ENCODE peak calls at places on chromosomes 5 and 9, in eight cellular contexts. I is NT2/D1; C is CD8-positive, alpha-beta memory T cell; A is HCT116; Q is fibroblast of lung; F is endodermal cell; H is stomach; S is ovary. E is an unnamed sample. For H3K27me3 and H3K36me3, the result is how much of the 10 kb centered on the place peaks cover.

GRCh38 chr9:36110434-36110833 is 26.1 kb upstream of the GLIPR2 start:
- DNase-seq in F (no peak), Q (no peak), S (no peak), A (no peak), H (no peak), I (no peak), C (no peak), E (no peak)

GRCh38 chr9:21853414-21853813 is 51.0 kb downstream of the MTAP start:
- DNase-seq in I (no peak), A (no peak), Q (no peak), S (no peak), H (peak), C (no peak), F (no peak), E (no peak)

GRCh38 chr9:110427497-110428104 is 89.9 kb upstream of the TXNDC8 start:
- DNase-seq in A (peak), Q (peak), S (no peak), I (peak), F (peak), C (no peak), H (peak), E (peak)

GRCh38 chr5:138065102-138065501 is 18.7 kb upstream of the WNT8A start:
- DNase-seq in F (peak), C (no peak), S (no peak), H (no peak), Q (no peak), I (no peak), A (no peak), E (peak)

GRCh38 chr5:38697013-38697412 is 140.6 kb upstream of the LIFR start:
- DNase-seq in S (no peak), A (no peak), Q (peak), F (no peak), H (no peak), C (no peak), I (no peak), E (no peak)

GRCh38 chr9:95626885-95627558 is 110.3 kb upstream of the PTCH1 start:
- DNase-seq in H (no peak), F (no peak), Q (no peak), C (no peak), S (no peak), A (no peak), I (no peak), E (no peak)

GRCh38 chr5:67773439-67773988 is 442.0 kb upstream of the PIK3R1 start:
- DNase-seq in F (no peak), Q (peak), I (no peak), H (no peak), A (peak), S (no peak), C (no peak), E (peak)

GRCh38 chr9:125418404-125418803 is 156.8 kb downstream of the GAPVD1 start:
- DNase-seq in C (no peak), A (no peak), S (no peak), I (no peak), Q (peak), H (no peak), F (no peak), E (no peak)

GRCh38 chr9:134655591-134656333 is 14.2 kb downstream of the COL5A1 start:
- DNase-seq in H (no peak), C (no peak), F (peak), A (no peak), Q (no peak), S (peak), I (no peak), E (peak)

GRCh38 chr5:139711852-139712171 is 63.7 kb downstream of the CXXC5 start:
- DNase-seq in I (no peak), S (no peak), Q (no peak), H (no peak), F (peak), A (no peak), C (no peak), E (peak)

GRCh38 chr5:138542120-138542955 is 698 bp downstream of the ETF1 start:
- DNase-seq in I (no peak), A (no peak), F (peak), H (peak), Q (peak), C (peak), S (no peak), E (peak)

GRCh38 chr5:155794801-155795200 is 532.2 kb upstream of the SGCD start:
- DNase-seq in S (no peak), H (no peak), Q (peak), I (no peak), C (no peak), F (no peak), A (peak), E (no peak)

GRCh38 chr9:129726322-129727160 is 26.3 kb downstream of the PTGES start:
- DNase-seq in Q (peak), A (peak), I (peak), S (peak), H (peak), C (peak), F (peak), E (peak)

GRCh38 chr5:143314664-143315063 is 88.8 kb downstream of the NR3C1 start:
- DNase-seq in Q (peak), A (no peak), S (no peak), I (no peak), C (no peak), F (no peak), H (no peak), E (no peak)

GRCh38 chr9:121085661-121086060 is 10.9 kb downstream of the CNTRL start:
- DNase-seq in A (no peak), I (no peak), S (no peak), Q (peak), H (no peak), C (no peak), F (no peak), E (no peak)

GRCh38 chr5:36998578-36998977 is 122.0 kb downstream of the NIPBL start:
- DNase-seq in C (no peak), I (no peak), H (no peak), F (no peak), S (no peak), Q (no peak), A (no peak), E (no peak)

GRCh38 chr5:179489015-179489414 is 61.3 kb upstream of the RUFY1 start:
- DNase-seq in C (no peak), A (no peak), F (no peak), H (no peak), Q (no peak), S (no peak), I (no peak), E (peak)

GRCh38 chr9:134057311-134057665 is 10.5 kb downstream of the BRD3 start:
- DNase-seq in F (peak), Q (no peak), H (no peak), I (no peak), C (no peak), A (no peak), S (peak), E (no peak)

GRCh38 chr5:176383248-176383905 is 5.0 kb downstream of the NOP16 start:
- DNase-seq in H (no peak), S (peak), F (no peak), Q (no peak), I (no peak), C (no peak), A (no peak), E (no peak)

GRCh38 chr5:57693488-57694305 is 211.1 kb upstream of the ACTBL2 start:
- DNase-seq in H (no peak), S (no peak), Q (no peak), I (no peak), F (no peak), A (no peak), C (no peak), E (no peak)

GRCh38 chr5:111582962-111583669 is 70.8 kb upstream of the STARD4 start:
- DNase-seq in A (no peak), F (no peak), C (no peak), I (no peak), Q (peak), S (no peak), H (no peak), E (no peak)

GRCh38 chr9:130042406-130042930 is 521 bp downstream of the FNBP1 start:
- DNase-seq in A (no peak), C (peak), I (no peak), H (peak), Q (peak), F (no peak), S (peak), E (peak)

GRCh38 chr9:127884427-127884911 is 7.0 kb upstream of the AK1 start:
- DNase-seq in F (peak), Q (no peak), A (no peak), C (no peak), H (peak), S (peak), I (no peak), E (peak)

GRCh38 chr5:158819840-158820620 is 279.7 kb downstream of the EBF1 start:
- DNase-seq in I (no peak), S (no peak), A (no peak), Q (peak), H (no peak), C (no peak), F (no peak), E (no peak)

GRCh38 chr9:88198346-88198807 is 60.1 kb upstream of the SPATA31C2 start:
- DNase-seq in A (no peak), I (no peak), H (no peak), Q (peak), F (no peak), S (no peak), C (no peak), E (no peak)

GRCh38 chr5:137731201-137731600 is 4.7 kb downstream of the KLHL3 start:
- DNase-seq in A (no peak), Q (no peak), I (no peak), H (no peak), C (no peak), F (no peak), S (no peak), E (no peak)

GRCh38 chr9:107638922-107639321 is 149.4 kb upstream of the KLF4 start:
- DNase-seq in F (no peak), Q (peak), S (peak), I (no peak), H (peak), A (no peak), C (no peak), E (no peak)

GRCh38 chr5:149002761-149003689 is 59.8 kb downstream of the SH3TC2 start:
- DNase-seq in A (no peak), H (no peak), C (no peak), F (no peak), I (no peak), Q (peak), S (no peak), E (no peak)

GRCh38 chr5:128213340-128213739 is 129.8 kb downstream of the SLC12A2 start:
- DNase-seq in A (peak), H (peak), Q (peak), C (no peak), S (no peak), F (peak), I (peak), E (peak)

GRCh38 chr5:172274951-172275753 is 8.4 kb downstream of the UBTD2 start:
- DNase-seq in S (no peak), Q (no peak), H (no peak), C (peak), I (no peak), F (no peak), A (no peak), E (no peak)

GRCh38 chr9:137749511-137749910 is 128.1 kb upstream of the CACNA1B start:
- DNase-seq in Q (no peak), C (no peak), H (no peak), F (no peak), I (no peak), S (no peak), A (no peak), E (no peak)

GRCh38 chr5:97133106-97133505 is 9.3 kb downstream of the LIX1 start:
- DNase-seq in H (no peak), Q (peak), I (no peak), S (no peak), A (no peak), F (no peak), C (no peak), E (no peak)

GRCh38 chr9:21491742-21492141 is 9.6 kb upstream of the IFNE start:
- DNase-seq in I (no peak), C (no peak), H (no peak), Q (no peak), A (no peak), F (no peak), S (no peak), E (no peak)

GRCh38 chr5:125835293-125836172 is 587.7 kb upstream of the GRAMD2B start:
- DNase-seq in Q (peak), H (peak), A (peak), I (peak), F (peak), C (no peak), S (peak), E (peak)

GRCh38 chr9:15135167-15135792 is 171.7 kb downstream of the TTC39B start:
- DNase-seq in S (peak), H (peak), I (peak), C (peak), A (peak), F (peak), Q (peak), E (peak)

GRCh38 chr5:149404746-149405549 is 25.9 kb upstream of the IL17B start:
- DNase-seq in I (no peak), C (no peak), F (peak), A (no peak), H (no peak), Q (peak), S (peak), E (no peak)

GRCh38 chr9:38160613-38161215 is 91.7 kb upstream of the SHB start:
- DNase-seq in S (peak), A (peak), Q (peak), H (peak), F (peak), C (peak), I (peak), E (peak)

GRCh38 chr9:38484076-38484637 is 59.9 kb upstream of the IGFBPL1 start:
- DNase-seq in C (no peak), A (no peak), H (no peak), I (no peak), S (no peak), F (no peak), Q (no peak), E (peak)

GRCh38 chr5:145996135-145996534 is 59.8 kb downstream of the SH3RF2 start:
- DNase-seq in Q (peak), C (no peak), I (no peak), S (no peak), F (no peak), A (no peak), H (no peak), E (no peak)

DNA sequence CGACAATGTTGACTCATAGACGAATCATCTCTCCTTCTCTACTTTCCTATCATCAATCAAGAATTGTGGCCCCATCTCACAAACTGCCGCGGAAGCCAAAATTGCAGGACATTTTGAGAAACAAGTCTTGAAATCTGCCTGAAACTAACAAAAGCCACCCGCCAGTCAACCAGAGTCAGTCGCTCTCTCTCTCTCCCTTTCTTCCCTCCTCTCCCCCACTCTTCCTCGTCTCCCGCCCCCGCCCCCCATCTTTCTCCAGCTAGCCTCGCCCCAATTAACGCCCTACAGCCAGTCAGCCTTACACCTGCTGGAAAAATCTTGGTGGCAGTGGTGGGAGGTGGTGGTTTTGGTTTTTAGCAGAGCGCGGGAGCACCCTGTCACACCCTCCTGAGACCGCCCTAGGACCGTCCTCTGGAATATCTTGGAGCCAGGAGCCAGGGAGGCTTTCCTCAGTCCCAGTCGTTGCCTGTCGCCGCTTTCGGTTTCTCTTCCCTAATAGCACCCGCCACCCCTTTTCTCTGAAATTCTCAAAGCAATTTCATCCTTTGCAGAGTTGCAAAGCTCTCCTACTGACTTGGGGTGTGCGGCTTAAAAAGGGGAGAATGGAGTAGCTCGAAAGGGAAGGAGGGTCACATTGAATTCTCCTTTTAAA is 301.1 kb downstream of the PARP8 start:
- DNase-seq in H (peak), C (no peak), S (no peak), F (peak), A (no peak), Q (no peak), I (no peak), E (peak)
- H3K4me3 ChIP-seq in H (peak), C (peak), S (peak), F (peak), A (no peak), Q (peak), I (no peak), E (peak)

DNA sequence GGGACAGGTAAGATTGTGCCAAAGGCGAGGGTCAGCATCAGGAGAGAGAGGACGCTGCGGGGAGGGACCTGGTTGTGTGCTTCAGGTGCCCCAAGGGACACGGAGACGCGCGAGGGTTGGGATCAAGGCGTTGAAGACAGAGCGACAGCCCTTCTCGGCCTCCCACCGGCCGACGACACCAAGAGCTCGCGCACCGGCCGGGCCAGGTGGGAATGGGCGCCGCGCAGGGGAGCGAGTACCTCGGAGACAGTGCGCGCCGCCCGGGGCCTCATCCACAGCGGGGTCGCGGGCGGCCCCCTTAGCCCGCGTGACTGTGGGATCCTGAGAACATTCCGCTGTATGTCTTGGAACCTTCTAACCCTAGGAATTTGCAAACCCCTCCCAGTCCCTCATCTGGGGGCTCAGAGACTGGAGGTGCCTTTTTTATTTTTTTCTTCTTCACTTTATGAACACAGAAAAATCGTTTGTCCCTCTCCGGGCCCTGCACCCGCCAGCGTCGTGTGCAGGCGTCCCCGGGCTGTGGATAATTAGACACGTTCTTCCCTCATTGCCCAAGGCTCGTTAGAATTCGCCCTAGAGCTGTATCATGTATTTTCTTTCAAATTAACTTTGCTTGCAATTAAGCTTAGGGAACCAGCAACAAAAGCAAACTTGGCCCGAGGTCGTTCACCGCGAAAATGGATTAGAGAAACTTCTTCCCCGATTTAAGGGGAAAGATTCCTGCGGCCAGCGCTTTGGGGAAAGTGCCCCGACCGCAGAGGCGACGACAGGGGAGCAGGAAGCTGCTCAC is 4.8 kb downstream of the FOXE1 start:
- DNase-seq in H (no peak), S (no peak), F (peak), I (no peak), Q (no peak), C (no peak), A (no peak), E (peak)
- H3K27me3 ChIP-seq in H (half or more), S (under half), F (half or more), I (half or more), Q (half or more), C (half or more), A (under half), E (half or more)

GRCh38 chr9:114169029-114169939 is 13.9 kb downstream of the COL27A1 start:
- DNase-seq in Q (peak), F (no peak), I (no peak), C (no peak), H (no peak), S (peak), A (no peak), E (peak)

GRCh38 chr9:114166103-114166470 is 10.8 kb downstream of the COL27A1 start:
- DNase-seq in H (no peak), I (no peak), F (no peak), A (no peak), C (no peak), Q (no peak), S (no peak), E (no peak)

GRCh38 chr9:114166606-114167572 is 11.6 kb downstream of the COL27A1 start:
- DNase-seq in F (no peak), I (no peak), H (no peak), C (no peak), Q (no peak), A (no peak), S (peak), E (no peak)

GRCh38 chr9:114168281-114169028 is 13.1 kb downstream of the COL27A1 start:
- DNase-seq in S (peak), A (no peak), C (no peak), Q (no peak), I (no peak), H (no peak), F (no peak), E (no peak)

GRCh38 chr9:114167591-114168091 is 12.3 kb downstream of the COL27A1 start:
- DNase-seq in A (no peak), H (no peak), S (peak), F (no peak), I (no peak), Q (no peak), C (no peak), E (no peak)
- H3K36me3 ChIP-seq in A (under half), H (under half), S (under half), F (half or more), I (half or more), Q (under half), C (under half), E (under half)

GRCh38 chr5:151283120-151283825 is 20.3 kb downstream of the SLC36A3 start:
- DNase-seq in A (no peak), I (no peak), H (no peak), Q (no peak), F (no peak), S (no peak), C (no peak), E (no peak)
- H3K4me3 ChIP-seq in A (no peak), I (no peak), H (no peak), Q (no peak), F (no peak), S (no peak), C (no peak), E (no peak)

GRCh38 chr5:127101935-127102334 is 28.6 kb upstream of the C5orf63 start:
- DNase-seq in F (no peak), Q (no peak), H (no peak), A (no peak), I (no peak), S (no peak), C (no peak), E (no peak)

GRCh38 chr5:127098246-127098645 is 24.9 kb upstream of the C5orf63 start:
- DNase-seq in S (no peak), I (no peak), A (no peak), C (no peak), F (no peak), Q (no peak), H (no peak), E (no peak)

GRCh38 chr5:127097288-127097687 is 24.0 kb upstream of the C5orf63 start:
- DNase-seq in Q (no peak), H (no peak), A (no peak), C (no peak), I (no peak), F (peak), S (no peak), E (no peak)

GRCh38 chr5:127096328-127096993 is 23.2 kb upstream of the C5orf63 start:
- DNase-seq in H (no peak), I (peak), F (peak), A (no peak), S (no peak), C (no peak), Q (no peak), E (no peak)

GRCh38 chr5:127101533-127101932 is 28.2 kb upstream of the C5orf63 start:
- DNase-seq in S (no peak), F (no peak), Q (no peak), H (no peak), I (no peak), A (no peak), C (no peak), E (no peak)
- H3K27me3 ChIP-seq in S (under half), F (under half), Q (under half), H (under half), I (under half), A (under half), C (under half), E (under half)

GRCh38 chr9:33255471-33255870 is 9.0 kb downstream of the BAG1 start:
- DNase-seq in F (no peak), S (no peak), A (no peak), Q (no peak), I (no peak), C (no peak), H (no peak), E (no peak)
- H3K36me3 ChIP-seq in F (half or more), S (under half), A (half or more), Q (under half), I (half or more), C (half or more), H (half or more), E (under half)